ENCODE peak calls at places on chromosomes 12 and 14, in four cellular contexts. G is uterus; P is right cardiac atrium; S is stimulated activated CD4-positive, alpha-beta T cell treated with anti-CD3 and anti-CD28 coated beads, Interleukin-12 subunit alpha, Interleukin-12 subunit beta, amount 100 ng/mL, for 4 hours. I is an unnamed sample.
A peak's percentile ranks its signal among the peaks of the same experiment; 100 is the strongest.

GRCh38 chr12:92582466-92582865 is 120.3 kb upstream of the PLEKHG7 start:
- DNase-seq in S (no peak), P (no peak), G (no peak), I (no peak)

GRCh38 chr12:70842942-70843341 is 77.6 kb downstream of the PTPRR start:
- DNase-seq in G (no peak), S (no peak), P (no peak), I (no peak)

GRCh38 chr12:18492372-18493025 is 231.2 kb downstream of the PIK3C2G start:
- DNase-seq in S (no peak), G (no peak), P (no peak), I (no peak)

GRCh38 chr12:78951746-78952532 is 87.4 kb downstream of the SYT1 start:
- DNase-seq in P (no peak), G (no peak), S (no peak), I (no peak)

GRCh38 chr12:64222011-64222765 is at the start of gene KICS2:
- DNase-seq in G (peak; percentile 93), S (peak; percentile 86), P (peak; percentile 95), I (peak; percentile 97)

GRCh38 chr12:27865421-27865820 is 85.4 kb upstream of the MANSC4 start:
- DNase-seq in S (no peak), P (no peak), G (no peak), I (no peak)

GRCh38 chr12:93698307-93699092 is 21.3 kb downstream of the CRADD start:
- DNase-seq in P (no peak), S (no peak), G (no peak), I (no peak)

GRCh38 chr12:9741726-9742125 is 8.8 kb upstream of the CLECL1 start:
- DNase-seq in S (peak; percentile 38), G (no peak), P (no peak), I (no peak)

GRCh38 chr12:13913371-13913770 is 68.0 kb downstream of the GRIN2B start:
- DNase-seq in G (no peak), P (no peak), S (no peak), I (no peak)

GRCh38 chr12:105076098-105076497 is 8.2 kb downstream of the ALDH1L2 start:
- DNase-seq in G (no peak), S (no peak), P (no peak), I (no peak)

GRCh38 chr12:29733060-29733459 is 50.7 kb downstream of the TMTC1 start:
- DNase-seq in P (no peak), S (peak; percentile 0), G (no peak), I (no peak)

GRCh38 chr12:108306014-108306501 is 33.1 kb downstream of the CMKLR1 start:
- DNase-seq in P (peak; percentile 37), S (no peak), G (peak; percentile 58), I (no peak)

GRCh38 chr12:132429122-132429931 is 60.6 kb upstream of the FBRSL1 start:
- DNase-seq in S (no peak), P (no peak), G (no peak), I (no peak)

GRCh38 chr14:72433511-72433910 is 460.4 kb downstream of the DPF3 start:
- DNase-seq in S (no peak), G (no peak), P (no peak), I (no peak)

GRCh38 chr12:99019798-99020197 is 374.7 kb downstream of the APAF1 start:
- DNase-seq in S (no peak), P (no peak), G (no peak), I (no peak)

GRCh38 chr12:108468149-108468968 is 46.7 kb upstream of the FICD start:
- DNase-seq in G (no peak), S (no peak), P (no peak), I (no peak)

GRCh38 chr12:120528861-120529525 is at the start of gene COQ5:
- DNase-seq in G (peak; percentile 90), P (peak; percentile 89), S (peak; percentile 82), I (peak; percentile 94)